ENCODE peak calls at places on chromosomes 6 and 20, in four cellular contexts. X, N, H and O are unnamed samples.

GRCh38 chr6:4253604-4254211 is 118.3 kb upstream of the ECI2 start:
- DNase-seq in X (no peak), N (no peak), H (no peak), O (peak)

GRCh38 chr20:44113642-44113945 is 73.4 kb downstream of the JPH2 start:
- DNase-seq in X (no peak), N (no peak), H (no peak), O (no peak)

GRCh38 chr6:130585587-130585986 is 219.8 kb downstream of the TMEM200A start:
- DNase-seq in X (no peak), N (no peak), H (no peak), O (no peak)

GRCh38 chr20:1890469-1891262 is 4.5 kb upstream of the SIRPA start:
- DNase-seq in X (no peak), N (peak), H (no peak), O (no peak)

GRCh38 chr20:52457826-52458225 is 266.2 kb upstream of the ZFP64 start:
- DNase-seq in X (no peak), N (no peak), H (no peak), O (no peak)

GRCh38 chr6:158488065-158488464 is 71.8 kb upstream of the TMEM181 start:
- DNase-seq in X (no peak), N (no peak), H (no peak), O (no peak)

GRCh38 chr20:56867128-56867527 is 238.0 kb downstream of the TFAP2C start:
- DNase-seq in X (no peak), N (no peak), H (no peak), O (no peak)

GRCh38 chr20:62739581-62740285 is 31.1 kb downstream of the NTSR1 start:
- DNase-seq in X (no peak), N (no peak), H (peak), O (peak)

GRCh38 chr6:137637161-137637560 is 143.0 kb upstream of the OLIG3 start:
- DNase-seq in X (no peak), N (no peak), H (peak), O (no peak)

GRCh38 chr6:44788387-44788981 is 401.0 kb downstream of the CDC5L start:
- DNase-seq in X (no peak), N (no peak), H (no peak), O (no peak)